ENCODE peak calls at places on chromosomes 3 and 15, in four cellular contexts. One of them, this sample, is unnamed.

GRCh38 chr3:88957751-88958452 is 149.5 kb upstream of the EPHA3 start:
- DNase-seq in retina: no peak
- DNase-seq in HEK293T: no peak
- DNase-seq in GOT3: no peak
- DNase-seq in this sample: no peak

GRCh38 chr15:101174152-101174920 is 77.5 kb downstream of the CHSY1 start:
- DNase-seq in retina: peak; percentile 10
- DNase-seq in HEK293T: no peak
- DNase-seq in GOT3: no peak
- DNase-seq in this sample: no peak

GRCh38 chr3:112874725-112875124 is 28.1 kb upstream of the CD200R1L start:
- DNase-seq in retina: no peak
- DNase-seq in HEK293T: no peak
- DNase-seq in GOT3: no peak
- DNase-seq in this sample: no peak

GRCh38 chr3:61954097-61954528 is 392.7 kb downstream of the PTPRG start:
- DNase-seq in retina: no peak
- DNase-seq in HEK293T: no peak
- DNase-seq in GOT3: no peak
- DNase-seq in this sample: no peak

GRCh38 chr3:77780621-77781020 is 740.7 kb downstream of the ROBO2 start:
- DNase-seq in retina: no peak
- DNase-seq in HEK293T: no peak
- DNase-seq in GOT3: no peak
- DNase-seq in this sample: no peak

GRCh38 chr3:65894679-65895078 is 144.0 kb downstream of the MAGI1 start:
- DNase-seq in retina: no peak
- DNase-seq in HEK293T: no peak
- DNase-seq in GOT3: no peak
- DNase-seq in this sample: no peak

GRCh38 chr3:32296251-32297204 is 58.0 kb downstream of the CMTM8 start:
- DNase-seq in retina: peak; percentile 76
- DNase-seq in HEK293T: peak; percentile 86
- DNase-seq in GOT3: no peak
- DNase-seq in this sample: peak; percentile 70

GRCh38 chr3:51389423-51390183 is 1.5 kb upstream of the RBM15B start:
- DNase-seq in retina: peak; percentile 52
- DNase-seq in HEK293T: peak; percentile 55
- DNase-seq in GOT3: no peak
- DNase-seq in this sample: no peak

GRCh38 chr15:70556804-70557203 is 206.6 kb downstream of the UACA start:
- DNase-seq in retina: no peak
- DNase-seq in HEK293T: no peak
- DNase-seq in GOT3: no peak
- DNase-seq in this sample: no peak

GRCh38 chr3:120416868-120417267 is 33.9 kb downstream of the FSTL1 start:
- DNase-seq in retina: no peak
- DNase-seq in HEK293T: no peak
- DNase-seq in GOT3: no peak
- DNase-seq in this sample: no peak

GRCh38 chr3:120102232-120102631 is 8.0 kb upstream of the GSK3B start:
- DNase-seq in retina: no peak
- DNase-seq in HEK293T: no peak
- DNase-seq in GOT3: no peak
- DNase-seq in this sample: no peak

GRCh38 chr3:128497305-128498126 is 4.5 kb upstream of the GATA2 start:
- DNase-seq in retina: peak; percentile 89
- DNase-seq in HEK293T: peak; percentile 76
- DNase-seq in GOT3: no peak
- DNase-seq in this sample: peak; percentile 65

GRCh38 chr3:148990211-148990610 is 1.1 kb upstream of the GYG1 start:
- DNase-seq in retina: no peak
- DNase-seq in HEK293T: no peak
- DNase-seq in GOT3: no peak
- DNase-seq in this sample: no peak

GRCh38 chr15:90531147-90531546 is 1.4 kb downstream of the CRTC3 start:
- DNase-seq in retina: no peak
- DNase-seq in HEK293T: no peak
- DNase-seq in GOT3: no peak
- DNase-seq in this sample: no peak

GRCh38 chr15:90388462-90389182 is 580 bp downstream of the IQGAP1 start:
- DNase-seq in retina: peak; percentile 69
- DNase-seq in HEK293T: peak; percentile 46
- DNase-seq in GOT3: no peak
- DNase-seq in this sample: peak; percentile 60

GRCh38 chr15:71352765-71353164 is 237.5 kb downstream of the THSD4 start:
- DNase-seq in retina: no peak
- DNase-seq in HEK293T: no peak
- DNase-seq in GOT3: no peak
- DNase-seq in this sample: no peak

GRCh38 chr3:71908001-71908400 is 123.1 kb upstream of the PROK2 start:
- DNase-seq in retina: peak; percentile 43
- DNase-seq in HEK293T: no peak
- DNase-seq in GOT3: no peak
- DNase-seq in this sample: no peak

GRCh38 chr3:193640165-193640706 is 47.2 kb downstream of the OPA1 start:
- DNase-seq in retina: no peak
- DNase-seq in HEK293T: no peak
- DNase-seq in GOT3: no peak
- DNase-seq in this sample: no peak

GRCh38 chr3:27357665-27358258 is 11.4 kb downstream of the NEK10 start:
- DNase-seq in retina: peak; percentile 33
- DNase-seq in HEK293T: peak; percentile 61
- DNase-seq in GOT3: no peak
- DNase-seq in this sample: peak; percentile 50

GRCh38 chr3:72862314-72863090 is 14.3 kb upstream of the SHQ1 start:
- DNase-seq in retina: no peak
- DNase-seq in HEK293T: no peak
- DNase-seq in GOT3: no peak
- DNase-seq in this sample: no peak

GRCh38 chr3:55337641-55338174 is 149.4 kb downstream of the WNT5A start:
- DNase-seq in retina: no peak
- DNase-seq in HEK293T: no peak
- DNase-seq in GOT3: no peak
- DNase-seq in this sample: no peak

GRCh38 chr3:42708611-42709151 is 6.1 kb upstream of the HHATL start:
- DNase-seq in retina: no peak
- DNase-seq in HEK293T: no peak
- DNase-seq in GOT3: no peak
- DNase-seq in this sample: no peak

GRCh38 chr3:87733671-87734367 is 325.0 kb downstream of the CGGBP1 start:
- DNase-seq in retina: no peak
- DNase-seq in HEK293T: no peak
- DNase-seq in GOT3: no peak
- DNase-seq in this sample: no peak

GRCh38 chr3:197800379-197800778 is 9.3 kb downstream of the LRCH3 start:
- DNase-seq in retina: no peak
- DNase-seq in HEK293T: no peak
- DNase-seq in GOT3: no peak
- DNase-seq in this sample: no peak

GRCh38 chr3:137020315-137020714 is 62.5 kb downstream of the IL20RB start:
- DNase-seq in retina: no peak
- DNase-seq in HEK293T: no peak
- DNase-seq in GOT3: no peak
- DNase-seq in this sample: no peak

GRCh38 chr3:38840987-38841386 is 25.0 kb upstream of the SCN10A start:
- DNase-seq in retina: no peak
- DNase-seq in HEK293T: no peak
- DNase-seq in GOT3: no peak
- DNase-seq in this sample: no peak

GRCh38 chr15:37789881-37790280 is 144.6 kb upstream of the TMCO5A start:
- DNase-seq in retina: no peak
- DNase-seq in HEK293T: no peak
- DNase-seq in GOT3: no peak
- DNase-seq in this sample: no peak

GRCh38 chr3:10417849-10418248 is 87.5 kb downstream of the ATP2B2 start:
- DNase-seq in retina: no peak
- DNase-seq in HEK293T: no peak
- DNase-seq in GOT3: no peak
- DNase-seq in this sample: no peak

GRCh38 chr3:180253283-180253682 is 216.5 kb upstream of the PEX5L start:
- DNase-seq in retina: no peak
- DNase-seq in HEK293T: no peak
- DNase-seq in GOT3: no peak
- DNase-seq in this sample: no peak

GRCh38 chr3:10268116-10268515 is 19.9 kb downstream of the TATDN2 start:
- DNase-seq in retina: no peak
- DNase-seq in HEK293T: no peak
- DNase-seq in GOT3: no peak
- DNase-seq in this sample: no peak

GRCh38 chr3:54970895-54971294 is 43.0 kb upstream of the LRTM1 start:
- DNase-seq in retina: no peak
- DNase-seq in HEK293T: no peak
- DNase-seq in GOT3: no peak
- DNase-seq in this sample: no peak

GRCh38 chr3:87309601-87310000 is 33.2 kb upstream of the POU1F1 start:
- DNase-seq in retina: no peak
- DNase-seq in HEK293T: no peak
- DNase-seq in GOT3: no peak
- DNase-seq in this sample: peak; percentile 58

GRCh38 chr15:53193149-53193548 is 403.0 kb upstream of the ONECUT1 start:
- DNase-seq in retina: no peak
- DNase-seq in HEK293T: peak; percentile 5
- DNase-seq in GOT3: no peak
- DNase-seq in this sample: peak; percentile 26

GRCh38 chr3:134768116-134768515 is 26.9 kb upstream of the EPHB1 start:
- DNase-seq in retina: no peak
- DNase-seq in HEK293T: no peak
- DNase-seq in GOT3: no peak
- DNase-seq in this sample: no peak

GRCh38 chr3:89576417-89576816 is 469.0 kb downstream of the EPHA3 start:
- DNase-seq in retina: no peak
- DNase-seq in HEK293T: no peak
- DNase-seq in GOT3: no peak
- DNase-seq in this sample: no peak

GRCh38 chr3:142844339-142844977 is 44.4 kb downstream of the PCOLCE2 start:
- DNase-seq in retina: no peak
- DNase-seq in HEK293T: peak; percentile 54
- DNase-seq in GOT3: no peak
- DNase-seq in this sample: peak; percentile 43

GRCh38 chr15:63506537-63507035 is 2.2 kb downstream of the USP3 start:
- DNase-seq in retina: no peak
- DNase-seq in HEK293T: no peak
- DNase-seq in GOT3: no peak
- DNase-seq in this sample: peak; percentile 34

GRCh38 chr15:98823012-98823458 is 174.7 kb downstream of the IGF1R start:
- DNase-seq in retina: no peak
- DNase-seq in HEK293T: peak; percentile 55
- DNase-seq in GOT3: no peak
- DNase-seq in this sample: peak; percentile 6

GRCh38 chr3:127121221-127121647 is 71.7 kb upstream of the PRR23E start:
- DNase-seq in retina: no peak
- DNase-seq in HEK293T: no peak
- DNase-seq in GOT3: no peak
- DNase-seq in this sample: no peak

GRCh38 chr3:46504780-46505179 is 7.0 kb downstream of the RTP3 start:
- DNase-seq in retina: no peak
- DNase-seq in HEK293T: no peak
- DNase-seq in GOT3: no peak
- DNase-seq in this sample: no peak